ENCODE peak calls at places on chromosomes 13 and 19, in five cellular contexts. One of them, this sample, is unnamed.

GRCh38 chr13:60152114-60152513 is 11.6 kb downstream of the DIAPH3 start:
- DNase-seq in Peyer's patch: no peak
- DNase-seq in GM23338: no peak
- DNase-seq in tibial nerve: no peak
- DNase-seq in coronary artery: no peak
- DNase-seq in this sample: no peak

GRCh38 chr19:29119582-29119981 is 93.4 kb downstream of the UQCRFS1 start:
- DNase-seq in Peyer's patch: no peak
- DNase-seq in GM23338: peak; percentile 47
- DNase-seq in tibial nerve: no peak
- DNase-seq in coronary artery: no peak
- DNase-seq in this sample: no peak

GRCh38 chr19:42074513-42075363 is 1.2 kb upstream of the ZNF574 start:
- DNase-seq in Peyer's patch: peak; percentile 58
- DNase-seq in GM23338: peak; percentile 50
- DNase-seq in tibial nerve: peak; percentile 17
- DNase-seq in coronary artery: no peak
- DNase-seq in this sample: peak; percentile 66

GRCh38 chr13:54513254-54513653 is 1484.6 kb downstream of the OLFM4 start:
- DNase-seq in Peyer's patch: no peak
- DNase-seq in GM23338: no peak
- DNase-seq in tibial nerve: no peak
- DNase-seq in coronary artery: no peak
- DNase-seq in this sample: no peak

GRCh38 chr19:39208175-39208795 is 4.2 kb upstream of the SYCN start:
- DNase-seq in Peyer's patch: no peak
- DNase-seq in GM23338: no peak
- DNase-seq in tibial nerve: no peak
- DNase-seq in coronary artery: no peak
- DNase-seq in this sample: no peak

GRCh38 chr19:53898680-53899341 is 10.3 kb upstream of the CACNG7 start:
- DNase-seq in Peyer's patch: no peak
- DNase-seq in GM23338: peak; percentile 100
- DNase-seq in tibial nerve: no peak
- DNase-seq in coronary artery: no peak
- DNase-seq in this sample: no peak

GRCh38 chr19:19662866-19663291 is 597 bp downstream of the ATP13A1 start:
- DNase-seq in Peyer's patch: no peak
- DNase-seq in GM23338: no peak
- DNase-seq in tibial nerve: no peak
- DNase-seq in coronary artery: no peak
- DNase-seq in this sample: peak; percentile 34

GRCh38 chr13:66563076-66563475 is 667.1 kb downstream of the PCDH9 start:
- DNase-seq in Peyer's patch: no peak
- DNase-seq in GM23338: no peak
- DNase-seq in tibial nerve: no peak
- DNase-seq in coronary artery: no peak
- DNase-seq in this sample: no peak

GRCh38 chr19:38308006-38308766 is 4.1 kb downstream of the C19orf33 start:
- DNase-seq in Peyer's patch: no peak
- DNase-seq in GM23338: no peak
- DNase-seq in tibial nerve: no peak
- DNase-seq in coronary artery: no peak
- DNase-seq in this sample: no peak

DNA sequence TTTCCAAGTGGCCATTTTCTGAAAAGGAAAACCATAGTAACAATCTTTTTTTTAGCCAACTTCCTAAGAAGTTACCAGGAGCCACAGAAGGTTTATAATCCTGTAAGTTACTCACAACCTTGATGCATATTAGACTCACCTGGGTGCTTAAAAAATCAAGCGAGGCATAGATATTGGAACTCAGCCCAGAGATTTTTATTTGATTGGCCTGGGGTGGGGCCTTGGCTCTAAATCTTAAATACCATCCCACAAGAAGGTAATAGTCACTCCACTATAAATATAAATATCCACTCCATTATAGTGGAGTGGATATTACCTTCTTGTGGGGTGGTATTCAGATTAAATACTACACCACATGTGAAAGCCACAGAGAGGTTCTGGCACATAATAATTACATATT is 429.6 kb downstream of the RFC3 start:
- DNase-seq in Peyer's patch: no peak
- DNase-seq in GM23338: no peak
- DNase-seq in tibial nerve: no peak
- DNase-seq in coronary artery: no peak
- DNase-seq in this sample: no peak
- TF ChIP-seq CTCF in Peyer's patch: no peak
- TF ChIP-seq CTCF in GM23338: no peak
- TF ChIP-seq CTCF in tibial nerve: no peak
- TF ChIP-seq CTCF in coronary artery: no peak
- TF ChIP-seq CTCF in this sample: no peak

GRCh38 chr13:79662882-79663281 is 181.9 kb downstream of the NDFIP2 start:
- DNase-seq in Peyer's patch: no peak
- DNase-seq in GM23338: peak; percentile 11
- DNase-seq in tibial nerve: no peak
- DNase-seq in coronary artery: no peak
- DNase-seq in this sample: no peak
- TF ChIP-seq CTCF in Peyer's patch: peak; percentile 16
- TF ChIP-seq CTCF in GM23338: no peak
- TF ChIP-seq CTCF in tibial nerve: no peak
- TF ChIP-seq CTCF in coronary artery: no peak
- TF ChIP-seq CTCF in this sample: no peak

DNA sequence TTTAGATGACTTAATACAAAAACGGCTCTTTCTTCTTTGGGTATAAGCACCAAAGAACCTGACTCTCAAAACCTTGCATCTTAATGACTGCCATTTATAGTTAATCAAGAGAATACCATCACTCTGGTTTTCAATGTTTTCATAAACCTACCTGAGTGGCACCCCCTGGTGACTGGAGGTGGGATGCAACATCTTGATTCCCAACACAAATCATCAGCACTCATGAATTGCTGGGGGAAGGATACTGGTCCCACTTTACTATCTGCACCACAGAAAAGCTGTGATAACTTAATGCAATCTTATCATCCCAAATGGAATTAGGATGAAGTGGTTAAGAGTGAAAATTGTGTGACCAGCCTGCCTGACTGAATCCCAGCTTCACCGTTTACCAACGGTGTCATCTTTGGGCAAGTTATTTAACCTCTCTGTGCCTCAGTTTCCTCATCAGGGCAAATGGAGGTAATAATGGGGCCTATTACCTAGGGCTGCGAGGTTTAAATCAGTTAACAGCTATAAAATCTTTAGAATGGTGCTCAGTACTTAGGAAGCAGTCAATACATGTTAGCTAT is 366.4 kb downstream of the KLF12 start:
- DNase-seq in Peyer's patch: peak; percentile 51
- DNase-seq in GM23338: peak; percentile 59
- DNase-seq in tibial nerve: no peak
- DNase-seq in coronary artery: no peak
- DNase-seq in this sample: peak; percentile 10
- TF ChIP-seq CTCF in Peyer's patch: peak; percentile 31
- TF ChIP-seq CTCF in GM23338: peak; percentile 80
- TF ChIP-seq CTCF in tibial nerve: no peak
- TF ChIP-seq CTCF in coronary artery: no peak
- TF ChIP-seq CTCF in this sample: peak; percentile 26

DNA sequence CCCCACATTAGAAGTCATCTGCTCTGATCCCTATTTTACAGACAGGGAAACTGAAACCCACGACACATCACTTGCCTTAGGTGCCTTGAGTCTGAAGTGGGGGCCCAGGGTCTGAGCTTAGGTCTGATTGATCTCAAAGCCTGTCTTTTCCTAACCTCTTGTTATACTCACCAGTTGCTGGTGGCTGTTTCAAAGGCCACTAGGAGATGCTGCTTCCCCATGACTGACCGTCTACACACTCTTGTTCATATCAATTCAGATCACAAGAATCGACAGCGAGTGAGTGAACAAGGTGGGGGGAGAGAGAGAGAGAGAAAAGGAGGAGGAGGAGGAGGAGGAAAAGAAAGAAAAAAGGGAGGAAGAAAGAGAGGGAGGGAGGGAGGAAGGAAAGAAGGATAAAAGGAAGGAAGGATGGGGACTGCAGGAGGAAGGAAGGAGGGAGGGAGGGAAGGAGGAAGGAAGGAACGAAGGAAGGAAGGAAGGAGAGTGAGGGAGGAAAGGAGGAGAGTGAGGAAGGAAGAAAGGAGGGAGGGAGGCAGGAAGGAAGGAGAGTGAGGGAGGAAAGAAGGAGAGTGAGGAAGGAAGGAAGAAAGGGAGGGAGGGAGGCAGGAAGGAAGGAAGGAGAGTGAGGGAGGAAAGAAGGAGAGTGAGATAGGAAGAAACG is 3.3 kb downstream of the OR10H1 start:
- DNase-seq in Peyer's patch: peak; percentile 64
- DNase-seq in GM23338: no peak
- DNase-seq in tibial nerve: peak; percentile 7
- DNase-seq in coronary artery: no peak
- DNase-seq in this sample: no peak
- TF ChIP-seq CTCF in Peyer's patch: peak; percentile 65
- TF ChIP-seq CTCF in GM23338: no peak
- TF ChIP-seq CTCF in tibial nerve: no peak
- TF ChIP-seq CTCF in coronary artery: no peak
- TF ChIP-seq CTCF in this sample: no peak

DNA sequence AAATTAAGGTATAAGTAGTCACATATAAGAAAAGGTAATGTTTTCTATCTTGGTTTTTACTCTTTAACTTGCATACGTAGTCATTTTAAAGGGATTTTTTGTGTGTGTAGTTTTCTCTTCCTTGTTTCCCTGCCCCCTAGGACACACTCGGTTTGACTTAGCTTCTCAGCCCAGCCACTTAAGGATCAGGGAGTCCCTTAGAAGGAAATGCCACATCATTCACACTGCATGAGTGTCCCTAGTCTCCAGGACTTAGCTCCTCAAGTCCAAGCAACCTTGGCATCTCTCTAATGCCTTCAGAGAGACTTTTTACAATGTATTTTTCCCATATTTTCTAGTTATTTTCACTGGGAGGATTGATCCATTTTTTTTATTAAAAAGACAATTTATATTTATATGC is 1407.7 kb downstream of the EFNB2 start:
- DNase-seq in Peyer's patch: no peak
- DNase-seq in GM23338: peak; percentile 11
- DNase-seq in tibial nerve: no peak
- DNase-seq in coronary artery: no peak
- DNase-seq in this sample: no peak
- TF ChIP-seq CTCF in Peyer's patch: no peak
- TF ChIP-seq CTCF in GM23338: no peak
- TF ChIP-seq CTCF in tibial nerve: no peak
- TF ChIP-seq CTCF in coronary artery: no peak
- TF ChIP-seq CTCF in this sample: no peak

GRCh38 chr19:50516859-50517703 is 3.4 kb upstream of the ASPDH start:
- DNase-seq in Peyer's patch: no peak
- DNase-seq in GM23338: peak; percentile 51
- DNase-seq in tibial nerve: no peak
- DNase-seq in coronary artery: no peak
- DNase-seq in this sample: peak; percentile 59

GRCh38 chr19:50516456-50516855 is 2.7 kb upstream of the ASPDH start:
- DNase-seq in Peyer's patch: no peak
- DNase-seq in GM23338: peak; percentile 63
- DNase-seq in tibial nerve: no peak
- DNase-seq in coronary artery: no peak
- DNase-seq in this sample: no peak

GRCh38 chr19:50519006-50519575 is 5.4 kb upstream of the ASPDH start:
- DNase-seq in Peyer's patch: no peak
- DNase-seq in GM23338: no peak
- DNase-seq in tibial nerve: no peak
- DNase-seq in coronary artery: no peak
- DNase-seq in this sample: no peak

GRCh38 chr19:50517704-50518075 is 4.0 kb upstream of the ASPDH start:
- DNase-seq in Peyer's patch: no peak
- DNase-seq in GM23338: no peak
- DNase-seq in tibial nerve: no peak
- DNase-seq in coronary artery: no peak
- DNase-seq in this sample: peak; percentile 43

DNA sequence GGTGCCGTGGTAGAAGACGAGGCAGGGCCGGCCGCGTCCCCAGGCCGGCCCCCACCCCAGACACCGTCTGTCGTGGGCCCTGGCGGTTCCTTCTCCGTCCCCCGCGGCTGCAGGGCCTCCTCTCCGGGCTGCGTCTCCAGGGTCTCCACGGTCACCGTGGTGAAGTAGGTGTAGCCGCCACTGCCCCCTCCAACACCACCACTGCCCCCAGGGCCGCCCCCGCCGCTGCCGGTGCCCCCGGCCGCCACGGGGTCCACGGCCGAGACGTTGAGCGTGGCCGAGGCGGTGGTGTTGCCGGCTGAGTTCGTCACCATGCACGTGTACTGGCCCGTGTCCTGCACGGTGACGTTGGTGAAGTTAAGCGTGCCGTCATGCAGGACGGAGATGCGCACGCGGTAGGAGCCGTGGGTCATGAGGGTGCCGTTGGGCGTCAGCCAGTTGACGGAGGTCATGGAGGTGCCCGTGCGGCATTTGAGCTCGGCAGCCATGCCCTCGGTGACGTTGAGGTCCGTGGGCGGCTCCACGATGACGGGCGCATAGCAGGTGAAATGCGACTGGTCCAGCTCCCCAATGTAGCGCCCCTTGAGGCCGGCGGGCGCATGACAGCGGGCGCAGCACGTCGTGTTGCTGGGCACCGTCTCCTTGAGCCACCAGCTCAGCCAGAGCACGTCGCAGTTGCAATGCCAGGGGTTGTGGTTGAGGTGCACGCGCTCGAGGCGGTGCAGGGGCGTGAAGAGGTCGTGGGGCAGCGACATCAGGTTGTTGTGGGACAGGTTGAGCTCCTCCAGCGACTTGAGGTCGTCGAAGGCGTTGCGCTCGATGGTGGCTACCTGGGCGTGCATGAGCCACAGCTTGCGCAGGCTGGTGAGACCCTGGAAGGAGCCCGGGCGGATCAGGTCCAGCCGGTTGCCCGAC is 4.6 kb upstream of the ASPDH start:
- DNase-seq in Peyer's patch: no peak
- DNase-seq in GM23338: peak; percentile 74
- DNase-seq in tibial nerve: no peak
- DNase-seq in coronary artery: no peak
- DNase-seq in this sample: no peak
- TF ChIP-seq CTCF in Peyer's patch: no peak
- TF ChIP-seq CTCF in GM23338: peak; percentile 61
- TF ChIP-seq CTCF in tibial nerve: no peak
- TF ChIP-seq CTCF in coronary artery: no peak
- TF ChIP-seq CTCF in this sample: no peak

DNA sequence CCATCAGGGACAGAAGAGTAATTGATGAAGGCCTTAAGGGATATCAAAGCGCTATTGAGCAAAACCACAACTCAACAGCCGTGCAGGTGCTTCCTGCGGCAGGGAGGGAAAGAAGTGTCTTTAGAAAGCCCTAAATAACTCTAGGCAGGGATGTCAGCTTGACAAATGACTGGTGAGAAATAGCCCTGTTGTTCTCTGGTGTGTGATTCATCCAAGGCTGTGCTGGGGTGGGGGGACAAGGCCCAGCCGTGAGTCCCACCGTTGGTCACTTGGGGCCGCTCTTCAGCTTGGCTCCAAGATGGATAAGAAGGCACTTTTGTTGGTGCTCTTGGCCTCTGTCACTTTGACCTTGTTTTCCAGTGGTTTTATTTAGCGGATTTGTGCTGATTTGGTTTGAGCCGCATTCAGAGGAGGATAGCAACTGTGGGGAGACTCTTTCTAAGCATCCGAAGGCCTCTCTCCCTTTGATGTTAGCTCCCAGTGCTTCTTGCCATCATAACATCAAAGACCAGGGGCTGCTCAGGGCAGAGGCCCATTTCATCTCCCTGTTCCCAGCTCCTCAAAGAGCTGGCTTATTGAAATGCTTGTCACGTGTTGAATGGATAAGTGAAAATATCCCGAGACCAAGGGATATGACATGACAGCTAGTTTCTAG is 130.3 kb upstream of the SERP2 start:
- DNase-seq in Peyer's patch: peak; percentile 60
- DNase-seq in GM23338: peak; percentile 81
- DNase-seq in tibial nerve: no peak
- DNase-seq in coronary artery: no peak
- DNase-seq in this sample: peak; percentile 44
- TF ChIP-seq CTCF in Peyer's patch: no peak
- TF ChIP-seq CTCF in GM23338: peak; percentile 70
- TF ChIP-seq CTCF in tibial nerve: peak; percentile 31
- TF ChIP-seq CTCF in coronary artery: no peak
- TF ChIP-seq CTCF in this sample: peak; percentile 19

This sample was measured in GM20000.